ENCODE peak calls at places on chromosomes 11 and 22, in nine cellular contexts. One of them, this sample, is unnamed.

GRCh38 chr22:37626144-37626543 is 13.3 kb upstream of the SH3BP1 start:
- DNase-seq in Caco-2: no peak
- DNase-seq in astrocyte of the spinal cord: no peak
- DNase-seq in tibial nerve: peak
- DNase-seq in mesendoderm: no peak
- DNase-seq in A549: no peak
- DNase-seq in CD8-positive, alpha-beta memory T cell: no peak
- DNase-seq in uterus: peak
- DNase-seq in IMR-90: peak
- DNase-seq in this sample: no peak

GRCh38 chr22:36465232-36466021 is 16.0 kb downstream of the TXN2 start:
- DNase-seq in Caco-2: no peak
- DNase-seq in astrocyte of the spinal cord: peak
- DNase-seq in tibial nerve: no peak
- DNase-seq in mesendoderm: peak
- DNase-seq in A549: peak
- DNase-seq in CD8-positive, alpha-beta memory T cell: no peak
- DNase-seq in uterus: peak
- DNase-seq in IMR-90: peak
- DNase-seq in this sample: peak

GRCh38 chr11:72079776-72080325 is 491 bp downstream of the NUMA1 start:
- DNase-seq in Caco-2: no peak
- DNase-seq in astrocyte of the spinal cord: no peak
- DNase-seq in tibial nerve: no peak
- DNase-seq in mesendoderm: no peak
- DNase-seq in A549: no peak
- DNase-seq in CD8-positive, alpha-beta memory T cell: peak
- DNase-seq in uterus: no peak
- DNase-seq in IMR-90: no peak
- DNase-seq in this sample: no peak

GRCh38 chr11:24496728-24497396 is at the start of gene LUZP2:
- DNase-seq in Caco-2: no peak
- DNase-seq in astrocyte of the spinal cord: peak
- DNase-seq in tibial nerve: no peak
- DNase-seq in mesendoderm: peak
- DNase-seq in A549: no peak
- DNase-seq in CD8-positive, alpha-beta memory T cell: no peak
- DNase-seq in uterus: no peak
- DNase-seq in IMR-90: peak
- DNase-seq in this sample: no peak

GRCh38 chr22:39135092-39135896 is 17.2 kb downstream of the CBX7 start:
- DNase-seq in Caco-2: peak
- DNase-seq in astrocyte of the spinal cord: peak
- DNase-seq in tibial nerve: no peak
- DNase-seq in mesendoderm: peak
- DNase-seq in A549: peak
- DNase-seq in CD8-positive, alpha-beta memory T cell: no peak
- DNase-seq in uterus: no peak
- DNase-seq in IMR-90: no peak
- DNase-seq in this sample: no peak

GRCh38 chr11:99422581-99423434 is 402.1 kb downstream of the CNTN5 start:
- DNase-seq in Caco-2: no peak
- DNase-seq in astrocyte of the spinal cord: peak
- DNase-seq in tibial nerve: no peak
- DNase-seq in mesendoderm: peak
- DNase-seq in A549: no peak
- DNase-seq in CD8-positive, alpha-beta memory T cell: no peak
- DNase-seq in uterus: no peak
- DNase-seq in IMR-90: peak
- DNase-seq in this sample: peak

GRCh38 chr11:75815345-75815983 is 454 bp downstream of the UVRAG start:
- DNase-seq in Caco-2: peak
- DNase-seq in astrocyte of the spinal cord: peak
- DNase-seq in tibial nerve: no peak
- DNase-seq in mesendoderm: peak
- DNase-seq in A549: peak
- DNase-seq in CD8-positive, alpha-beta memory T cell: peak
- DNase-seq in uterus: no peak
- DNase-seq in IMR-90: peak
- DNase-seq in this sample: no peak

GRCh38 chr11:95517453-95517852 is 272.1 kb downstream of the FAM76B start:
- DNase-seq in Caco-2: no peak
- DNase-seq in astrocyte of the spinal cord: no peak
- DNase-seq in tibial nerve: no peak
- DNase-seq in mesendoderm: no peak
- DNase-seq in A549: no peak
- DNase-seq in CD8-positive, alpha-beta memory T cell: no peak
- DNase-seq in uterus: no peak
- DNase-seq in IMR-90: no peak
- DNase-seq in this sample: no peak

GRCh38 chr11:33089776-33090175 is 50.4 kb downstream of the TCP11L1 start:
- DNase-seq in Caco-2: no peak
- DNase-seq in astrocyte of the spinal cord: peak
- DNase-seq in tibial nerve: no peak
- DNase-seq in mesendoderm: no peak
- DNase-seq in A549: peak
- DNase-seq in CD8-positive, alpha-beta memory T cell: no peak
- DNase-seq in uterus: no peak
- DNase-seq in IMR-90: peak
- DNase-seq in this sample: no peak

GRCh38 chr22:39913886-39914285 is 13.0 kb downstream of the GRAP2 start:
- DNase-seq in Caco-2: no peak
- DNase-seq in astrocyte of the spinal cord: no peak
- DNase-seq in tibial nerve: no peak
- DNase-seq in mesendoderm: no peak
- DNase-seq in A549: no peak
- DNase-seq in CD8-positive, alpha-beta memory T cell: no peak
- DNase-seq in uterus: no peak
- DNase-seq in IMR-90: no peak
- DNase-seq in this sample: no peak

GRCh38 chr11:35418282-35418846 is 994 bp downstream of the SLC1A2 start:
- DNase-seq in Caco-2: no peak
- DNase-seq in astrocyte of the spinal cord: no peak
- DNase-seq in tibial nerve: no peak
- DNase-seq in mesendoderm: peak
- DNase-seq in A549: peak
- DNase-seq in CD8-positive, alpha-beta memory T cell: no peak
- DNase-seq in uterus: no peak
- DNase-seq in IMR-90: no peak
- DNase-seq in this sample: no peak

GRCh38 chr11:19290356-19290755 is 49.6 kb upstream of the E2F8 start:
- DNase-seq in Caco-2: no peak
- DNase-seq in astrocyte of the spinal cord: no peak
- DNase-seq in tibial nerve: no peak
- DNase-seq in mesendoderm: no peak
- DNase-seq in A549: no peak
- DNase-seq in CD8-positive, alpha-beta memory T cell: no peak
- DNase-seq in uterus: no peak
- DNase-seq in IMR-90: no peak
- DNase-seq in this sample: no peak

GRCh38 chr22:29584975-29585374 is 4.1 kb upstream of the NIPSNAP1 start:
- DNase-seq in Caco-2: no peak
- DNase-seq in astrocyte of the spinal cord: no peak
- DNase-seq in tibial nerve: no peak
- DNase-seq in mesendoderm: no peak
- DNase-seq in A549: no peak
- DNase-seq in CD8-positive, alpha-beta memory T cell: no peak
- DNase-seq in uterus: no peak
- DNase-seq in IMR-90: no peak
- DNase-seq in this sample: no peak

GRCh38 chr22:29578462-29578861 is 2.5 kb downstream of the NIPSNAP1 start:
- DNase-seq in Caco-2: no peak
- DNase-seq in astrocyte of the spinal cord: no peak
- DNase-seq in tibial nerve: no peak
- DNase-seq in mesendoderm: no peak
- DNase-seq in A549: no peak
- DNase-seq in CD8-positive, alpha-beta memory T cell: no peak
- DNase-seq in uterus: no peak
- DNase-seq in IMR-90: no peak
- DNase-seq in this sample: no peak

GRCh38 chr22:29580200-29580810 is 608 bp downstream of the NIPSNAP1 start:
- DNase-seq in Caco-2: peak
- DNase-seq in astrocyte of the spinal cord: no peak
- DNase-seq in tibial nerve: no peak
- DNase-seq in mesendoderm: peak
- DNase-seq in A549: no peak
- DNase-seq in CD8-positive, alpha-beta memory T cell: no peak
- DNase-seq in uterus: no peak
- DNase-seq in IMR-90: no peak
- DNase-seq in this sample: no peak

DNA sequence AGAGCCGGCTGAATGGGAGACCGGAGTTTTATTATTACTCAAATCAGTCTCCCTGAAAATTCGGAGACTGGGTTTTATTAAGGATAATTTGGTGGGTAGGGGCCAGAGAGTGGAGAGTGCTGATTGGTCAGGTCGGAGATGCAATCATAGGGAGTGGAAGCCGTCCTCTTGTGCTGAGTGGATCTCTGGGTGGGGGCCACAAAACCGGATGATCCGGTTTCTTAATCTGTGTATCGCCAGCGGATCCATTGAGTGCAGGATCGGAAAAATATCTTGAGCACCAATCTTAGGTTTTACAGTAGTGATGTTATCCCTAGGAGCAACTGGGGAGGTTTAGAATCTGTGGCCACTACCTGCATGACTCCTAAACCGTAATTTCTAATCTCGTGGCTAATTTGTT is 886 bp upstream of the NIPSNAP1 start:
- DNase-seq in Caco-2: peak
- DNase-seq in astrocyte of the spinal cord: no peak
- DNase-seq in tibial nerve: no peak
- DNase-seq in mesendoderm: no peak
- DNase-seq in A549: no peak
- DNase-seq in CD8-positive, alpha-beta memory T cell: no peak
- DNase-seq in uterus: no peak
- DNase-seq in IMR-90: no peak
- DNase-seq in this sample: no peak
- H3K4me3 ChIP-seq in Caco-2: peak
- H3K4me3 ChIP-seq in astrocyte of the spinal cord: no peak
- H3K4me3 ChIP-seq in tibial nerve: no peak
- H3K4me3 ChIP-seq in mesendoderm: no peak
- H3K4me3 ChIP-seq in A549: peak
- H3K4me3 ChIP-seq in CD8-positive, alpha-beta memory T cell: peak
- H3K4me3 ChIP-seq in uterus: no peak
- H3K4me3 ChIP-seq in IMR-90: no peak
- H3K4me3 ChIP-seq in this sample: no peak

DNA sequence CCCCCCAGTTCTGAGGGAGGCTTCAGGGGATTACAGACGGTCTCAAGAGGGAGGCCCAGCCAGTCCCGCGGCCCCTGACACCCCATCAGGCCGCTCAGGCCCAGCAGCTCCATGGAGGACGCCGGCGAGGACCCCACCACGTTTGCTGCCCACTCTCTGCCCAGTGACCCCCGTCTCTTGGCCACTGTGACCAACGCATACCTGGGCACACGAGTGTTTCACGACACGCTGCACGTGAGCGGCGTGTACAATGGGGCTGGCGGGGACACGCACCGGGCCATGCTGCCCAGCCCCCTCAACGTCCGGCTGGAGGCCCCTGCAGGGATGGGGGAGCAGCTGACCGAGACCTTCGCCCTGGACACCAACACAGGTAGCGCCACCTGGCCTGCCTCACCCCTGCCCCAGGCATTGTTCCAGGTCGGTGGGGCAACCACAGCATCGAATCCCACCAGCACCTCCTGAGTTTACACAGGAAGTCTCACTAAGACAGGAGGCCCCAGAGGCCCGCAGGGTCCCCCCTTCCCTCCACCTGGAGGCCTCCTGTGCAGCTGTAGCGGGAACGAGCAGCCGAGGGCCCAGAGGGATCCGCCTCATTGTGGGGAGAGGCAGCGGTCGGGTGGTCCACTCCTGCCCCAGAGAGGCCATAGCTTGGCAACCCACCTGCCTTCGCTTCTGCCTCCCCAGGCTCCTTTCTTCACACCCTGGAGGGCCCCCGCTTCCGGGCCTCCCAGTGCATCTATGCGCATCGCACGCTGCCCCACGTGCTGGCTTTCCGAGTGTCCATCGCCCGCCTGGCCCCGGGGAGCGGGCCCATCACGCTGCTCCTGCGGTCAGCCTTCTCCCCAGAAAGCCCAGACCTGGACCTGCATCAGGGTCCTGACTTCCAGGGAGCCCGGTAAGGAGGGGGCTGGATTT is 1.0 kb downstream of the PGGHG start:
- DNase-seq in Caco-2: peak
- DNase-seq in astrocyte of the spinal cord: no peak
- DNase-seq in tibial nerve: no peak
- DNase-seq in mesendoderm: no peak
- DNase-seq in A549: no peak
- DNase-seq in CD8-positive, alpha-beta memory T cell: no peak
- DNase-seq in uterus: peak
- DNase-seq in IMR-90: no peak
- DNase-seq in this sample: no peak
- H3K4me3 ChIP-seq in Caco-2: peak
- H3K4me3 ChIP-seq in astrocyte of the spinal cord: peak
- H3K4me3 ChIP-seq in tibial nerve: peak
- H3K4me3 ChIP-seq in mesendoderm: no peak
- H3K4me3 ChIP-seq in A549: peak
- H3K4me3 ChIP-seq in CD8-positive, alpha-beta memory T cell: peak
- H3K4me3 ChIP-seq in uterus: peak
- H3K4me3 ChIP-seq in IMR-90: peak
- H3K4me3 ChIP-seq in this sample: peak

GRCh38 chr22:50138036-50138435 is 32.5 kb upstream of the PANX2 start:
- DNase-seq in Caco-2: no peak
- DNase-seq in astrocyte of the spinal cord: no peak
- DNase-seq in tibial nerve: no peak
- DNase-seq in mesendoderm: no peak
- DNase-seq in A549: no peak
- DNase-seq in CD8-positive, alpha-beta memory T cell: no peak
- DNase-seq in uterus: no peak
- DNase-seq in IMR-90: no peak
- DNase-seq in this sample: no peak
- H3K4me3 ChIP-seq in Caco-2: no peak
- H3K4me3 ChIP-seq in astrocyte of the spinal cord: no peak
- H3K4me3 ChIP-seq in tibial nerve: no peak
- H3K4me3 ChIP-seq in mesendoderm: no peak
- H3K4me3 ChIP-seq in A549: no peak
- H3K4me3 ChIP-seq in CD8-positive, alpha-beta memory T cell: no peak
- H3K4me3 ChIP-seq in uterus: no peak
- H3K4me3 ChIP-seq in IMR-90: no peak
- H3K4me3 ChIP-seq in this sample: no peak

DNA sequence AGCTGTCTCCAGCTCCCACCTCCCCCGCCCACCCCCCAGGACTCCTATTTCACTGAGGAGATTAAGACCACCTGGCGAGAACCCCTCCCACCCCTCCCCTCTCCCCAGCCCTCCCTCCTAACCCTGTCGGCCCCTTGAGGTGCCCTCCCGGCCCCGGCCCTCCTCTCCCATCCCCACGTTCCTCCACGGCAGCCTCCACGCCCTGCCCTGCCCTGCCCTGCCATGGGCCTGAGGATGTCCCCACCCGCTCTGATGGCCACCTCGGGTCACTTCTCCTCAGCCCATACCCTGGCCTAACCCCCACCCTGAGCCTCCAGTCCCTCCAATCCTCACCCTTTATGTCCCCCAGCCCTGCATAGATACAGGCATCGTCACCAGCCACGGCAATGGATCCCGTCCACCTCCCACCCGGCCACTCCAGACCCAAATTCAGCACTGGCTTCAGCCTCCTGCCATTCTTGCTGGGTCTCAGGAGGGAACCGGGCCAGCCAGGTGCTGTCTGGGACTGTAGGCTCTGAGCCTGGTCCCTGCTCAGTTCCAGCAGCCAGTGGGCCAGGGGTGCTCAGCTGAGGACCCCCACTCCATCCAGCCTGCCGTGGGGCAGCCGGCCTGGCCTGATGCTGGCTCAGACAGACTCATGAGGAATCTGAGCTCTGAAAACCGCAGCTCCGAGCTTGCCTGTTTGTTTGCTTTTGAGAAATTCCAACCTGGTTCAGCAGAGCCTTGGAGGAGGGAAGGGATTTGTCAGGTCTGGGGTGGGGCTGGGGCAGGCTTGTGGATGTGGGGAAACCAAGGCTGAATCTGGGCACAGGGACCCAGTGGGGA is 9.7 kb upstream of the TBX1 start:
- DNase-seq in Caco-2: no peak
- DNase-seq in astrocyte of the spinal cord: peak
- DNase-seq in tibial nerve: no peak
- DNase-seq in mesendoderm: no peak
- DNase-seq in A549: peak
- DNase-seq in CD8-positive, alpha-beta memory T cell: no peak
- DNase-seq in uterus: no peak
- DNase-seq in IMR-90: peak
- DNase-seq in this sample: no peak
- H3K4me3 ChIP-seq in Caco-2: no peak
- H3K4me3 ChIP-seq in astrocyte of the spinal cord: no peak
- H3K4me3 ChIP-seq in tibial nerve: no peak
- H3K4me3 ChIP-seq in mesendoderm: no peak
- H3K4me3 ChIP-seq in A549: no peak
- H3K4me3 ChIP-seq in CD8-positive, alpha-beta memory T cell: no peak
- H3K4me3 ChIP-seq in uterus: no peak
- H3K4me3 ChIP-seq in IMR-90: no peak
- H3K4me3 ChIP-seq in this sample: no peak

This sample was measured in skeletal muscle cell.